ENCODE peak calls at places on chromosome 1, in six cellular contexts. One of them, this sample, is unnamed.

GRCh38 chr1:31755197-31755611 is 8.9 kb downstream of the ADGRB2 start:
- DNase-seq in cardiac fibroblast: no peak
- DNase-seq in NB4: no peak
- DNase-seq in DND-41: no peak
- DNase-seq in thoracic aorta: no peak
- DNase-seq in GM12878: no peak
- DNase-seq in this sample: no peak

GRCh38 chr1:42939216-42939615 is 19.5 kb downstream of the SLC2A1 start:
- DNase-seq in NB4: no peak
- DNase-seq in cardiac fibroblast: no peak
- DNase-seq in GM12878: no peak
- DNase-seq in DND-41: no peak
- DNase-seq in thoracic aorta: no peak
- DNase-seq in this sample: no peak

GRCh38 chr1:217193151-217193550 is 437.7 kb downstream of the GPATCH2 start:
- DNase-seq in thoracic aorta: no peak
- DNase-seq in GM12878: no peak
- DNase-seq in cardiac fibroblast: no peak
- DNase-seq in DND-41: no peak
- DNase-seq in NB4: no peak
- DNase-seq in this sample: no peak

GRCh38 chr1:154474802-154475201 is 27.2 kb upstream of the TDRD10 start:
- DNase-seq in GM12878: no peak
- DNase-seq in NB4: peak
- DNase-seq in thoracic aorta: no peak
- DNase-seq in DND-41: no peak
- DNase-seq in cardiac fibroblast: peak
- DNase-seq in this sample: no peak

GRCh38 chr1:156706647-156707008 is 1.2 kb upstream of the CRABP2 start:
- DNase-seq in GM12878: no peak
- DNase-seq in thoracic aorta: no peak
- DNase-seq in cardiac fibroblast: peak
- DNase-seq in NB4: no peak
- DNase-seq in DND-41: peak
- DNase-seq in this sample: no peak

GRCh38 chr1:210123924-210124589 is 108.5 kb upstream of the SERTAD4 start:
- DNase-seq in GM12878: no peak
- DNase-seq in NB4: no peak
- DNase-seq in DND-41: no peak
- DNase-seq in thoracic aorta: no peak
- DNase-seq in cardiac fibroblast: peak
- DNase-seq in this sample: no peak

GRCh38 chr1:236920270-236920894 is 83.9 kb downstream of the MT1HL1 start:
- DNase-seq in GM12878: no peak
- DNase-seq in thoracic aorta: no peak
- DNase-seq in cardiac fibroblast: no peak
- DNase-seq in NB4: no peak
- DNase-seq in DND-41: no peak
- DNase-seq in this sample: no peak

GRCh38 chr1:178122283-178122682 is 28.4 kb downstream of the RASAL2 start:
- DNase-seq in DND-41: no peak
- DNase-seq in GM12878: no peak
- DNase-seq in thoracic aorta: no peak
- DNase-seq in NB4: peak
- DNase-seq in cardiac fibroblast: no peak
- DNase-seq in this sample: no peak

GRCh38 chr1:84573481-84573966 is 716 bp downstream of the CTBS start:
- DNase-seq in cardiac fibroblast: peak
- DNase-seq in GM12878: no peak
- DNase-seq in DND-41: no peak
- DNase-seq in thoracic aorta: no peak
- DNase-seq in NB4: no peak
- DNase-seq in this sample: no peak

GRCh38 chr1:6955357-6956154 is 170.3 kb downstream of the CAMTA1 start:
- DNase-seq in cardiac fibroblast: no peak
- DNase-seq in DND-41: no peak
- DNase-seq in thoracic aorta: no peak
- DNase-seq in GM12878: no peak
- DNase-seq in NB4: no peak
- DNase-seq in this sample: peak

GRCh38 chr1:26022404-26022779 is 817 bp downstream of the EXTL1 start:
- DNase-seq in GM12878: no peak
- DNase-seq in DND-41: no peak
- DNase-seq in NB4: no peak
- DNase-seq in cardiac fibroblast: no peak
- DNase-seq in thoracic aorta: no peak
- DNase-seq in this sample: no peak

GRCh38 chr1:25519624-25520023 is 23.8 kb upstream of the LDLRAP1 start:
- DNase-seq in thoracic aorta: no peak
- DNase-seq in DND-41: no peak
- DNase-seq in cardiac fibroblast: no peak
- DNase-seq in NB4: peak
- DNase-seq in GM12878: no peak
- DNase-seq in this sample: no peak

GRCh38 chr1:169027607-169028320 is 78.7 kb upstream of the ATP1B1 start:
- DNase-seq in NB4: no peak
- DNase-seq in DND-41: no peak
- DNase-seq in cardiac fibroblast: no peak
- DNase-seq in GM12878: peak
- DNase-seq in thoracic aorta: no peak
- DNase-seq in this sample: no peak

GRCh38 chr1:53122194-53122846 is 20.1 kb downstream of the SLC1A7 start:
- DNase-seq in DND-41: no peak
- DNase-seq in cardiac fibroblast: peak
- DNase-seq in thoracic aorta: no peak
- DNase-seq in GM12878: no peak
- DNase-seq in NB4: no peak
- DNase-seq in this sample: no peak

GRCh38 chr1:44239337-44239960 is 26.2 kb downstream of the DMAP1 start:
- DNase-seq in GM12878: no peak
- DNase-seq in DND-41: no peak
- DNase-seq in NB4: no peak
- DNase-seq in cardiac fibroblast: peak
- DNase-seq in thoracic aorta: no peak
- DNase-seq in this sample: no peak

GRCh38 chr1:228139406-228139930 is 611 bp upstream of the GUK1 start:
- DNase-seq in thoracic aorta: no peak
- DNase-seq in NB4: no peak
- DNase-seq in cardiac fibroblast: no peak
- DNase-seq in GM12878: no peak
- DNase-seq in DND-41: no peak
- DNase-seq in this sample: no peak

GRCh38 chr1:16196874-16197273 is 15.6 kb downstream of the ARHGEF19 start:
- DNase-seq in GM12878: no peak
- DNase-seq in NB4: no peak
- DNase-seq in thoracic aorta: no peak
- DNase-seq in DND-41: no peak
- DNase-seq in cardiac fibroblast: no peak
- DNase-seq in this sample: no peak

GRCh38 chr1:203649551-203650011 is 22.9 kb downstream of the ATP2B4 start:
- DNase-seq in cardiac fibroblast: no peak
- DNase-seq in thoracic aorta: no peak
- DNase-seq in GM12878: no peak
- DNase-seq in DND-41: no peak
- DNase-seq in NB4: no peak
- DNase-seq in this sample: no peak

GRCh38 chr1:44636711-44637589 is 37.3 kb downstream of the TMEM53 start:
- DNase-seq in NB4: no peak
- DNase-seq in cardiac fibroblast: no peak
- DNase-seq in DND-41: no peak
- DNase-seq in thoracic aorta: no peak
- DNase-seq in GM12878: no peak
- DNase-seq in this sample: no peak

GRCh38 chr1:10968411-10968826 is 44.0 kb upstream of the TARDBP start:
- DNase-seq in NB4: no peak
- DNase-seq in GM12878: peak
- DNase-seq in cardiac fibroblast: no peak
- DNase-seq in DND-41: no peak
- DNase-seq in thoracic aorta: no peak
- DNase-seq in this sample: no peak

GRCh38 chr1:120178799-120179419 is 2.6 kb upstream of the SEC22B start:
- DNase-seq in DND-41: no peak
- DNase-seq in GM12878: no peak
- DNase-seq in cardiac fibroblast: peak
- DNase-seq in thoracic aorta: no peak
- DNase-seq in NB4: no peak
- DNase-seq in this sample: no peak

GRCh38 chr1:9166289-9167235 is 37.7 kb upstream of the GPR157 start:
- DNase-seq in DND-41: no peak
- DNase-seq in cardiac fibroblast: peak
- DNase-seq in GM12878: no peak
- DNase-seq in thoracic aorta: no peak
- DNase-seq in NB4: no peak
- DNase-seq in this sample: no peak

GRCh38 chr1:19813651-19813960 is 1.5 kb downstream of the RNF186 start:
- DNase-seq in NB4: no peak
- DNase-seq in GM12878: no peak
- DNase-seq in thoracic aorta: no peak
- DNase-seq in cardiac fibroblast: no peak
- DNase-seq in DND-41: no peak
- DNase-seq in this sample: no peak
- H3K4me3 ChIP-seq in NB4: no peak
- H3K4me3 ChIP-seq in GM12878: no peak
- H3K4me3 ChIP-seq in thoracic aorta: no peak
- H3K4me3 ChIP-seq in cardiac fibroblast: no peak
- H3K4me3 ChIP-seq in DND-41: no peak
- H3K4me3 ChIP-seq in this sample: no peak

DNA sequence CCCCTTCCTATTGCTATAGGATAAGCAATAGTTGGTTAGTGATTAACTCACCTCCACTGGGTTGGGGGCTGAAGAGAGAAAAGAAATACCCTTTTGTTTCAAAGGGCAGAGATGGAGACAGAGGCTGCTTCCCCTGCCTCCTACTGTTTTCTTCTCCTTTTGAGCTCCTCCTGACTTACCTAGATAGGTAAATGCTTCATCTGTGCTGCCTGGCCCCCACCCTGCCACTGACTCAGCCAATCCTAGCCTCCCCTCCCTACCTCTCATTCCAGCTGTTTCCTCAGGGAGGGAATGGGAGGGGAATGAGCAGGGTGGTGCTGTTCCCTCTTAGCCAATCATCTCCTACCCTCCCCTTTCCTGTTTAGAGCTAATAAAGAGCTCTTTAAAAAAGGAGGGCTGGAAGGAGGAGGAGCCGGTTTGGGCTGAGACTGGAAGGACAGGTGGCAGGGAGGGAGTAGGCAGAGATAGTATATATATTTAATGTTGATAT is at the start of gene C1orf116:
- DNase-seq in cardiac fibroblast: no peak
- DNase-seq in thoracic aorta: no peak
- DNase-seq in DND-41: no peak
- DNase-seq in GM12878: no peak
- DNase-seq in NB4: no peak
- DNase-seq in this sample: peak
- H3K4me3 ChIP-seq in cardiac fibroblast: no peak
- H3K4me3 ChIP-seq in thoracic aorta: no peak
- H3K4me3 ChIP-seq in DND-41: no peak
- H3K4me3 ChIP-seq in GM12878: no peak
- H3K4me3 ChIP-seq in NB4: no peak
- H3K4me3 ChIP-seq in this sample: peak

DNA sequence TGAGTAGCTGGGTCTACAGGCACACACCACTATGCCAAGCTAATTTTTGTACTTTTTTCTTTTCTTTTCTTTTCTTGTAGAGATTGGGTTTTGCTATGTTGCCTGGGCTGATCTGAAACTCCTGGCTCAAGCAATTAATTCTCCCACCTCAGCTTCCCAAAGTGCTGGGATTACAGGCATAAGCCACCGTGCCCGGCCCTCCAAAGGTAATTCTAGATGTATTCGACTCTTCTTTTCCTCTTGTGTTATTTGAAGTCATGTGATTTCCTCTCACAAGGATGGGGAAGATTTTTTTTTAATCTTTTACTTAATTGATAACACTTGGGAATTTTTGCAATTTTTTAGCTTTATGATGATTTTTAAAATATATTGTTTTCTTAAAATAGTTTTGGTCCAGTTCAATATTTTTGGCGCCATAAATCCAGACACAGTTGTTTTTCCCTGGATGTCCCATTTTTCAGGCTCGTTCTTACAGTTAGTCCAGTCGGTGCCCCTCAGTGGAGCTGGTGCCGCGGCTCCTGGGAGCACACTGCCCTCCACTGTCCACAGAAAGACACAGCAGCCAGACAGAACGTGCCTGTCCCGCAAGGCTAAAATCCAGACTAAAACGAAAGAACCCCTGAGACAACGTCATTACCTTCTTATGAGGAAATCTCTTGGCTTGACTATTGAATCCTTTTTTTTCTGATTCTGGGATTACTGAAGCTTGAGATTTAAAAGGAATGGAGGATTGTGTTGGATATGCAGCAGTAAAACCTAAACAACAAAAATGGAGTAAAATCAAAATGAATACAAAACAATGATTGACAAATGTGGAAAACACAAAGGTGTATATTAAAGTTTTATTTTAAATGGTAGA is 22.4 kb downstream of the STPG1 start:
- DNase-seq in NB4: peak
- DNase-seq in cardiac fibroblast: peak
- DNase-seq in thoracic aorta: peak
- DNase-seq in GM12878: no peak
- DNase-seq in DND-41: peak
- DNase-seq in this sample: peak
- H3K4me3 ChIP-seq in NB4: no peak
- H3K4me3 ChIP-seq in cardiac fibroblast: peak
- H3K4me3 ChIP-seq in thoracic aorta: peak
- H3K4me3 ChIP-seq in GM12878: peak
- H3K4me3 ChIP-seq in DND-41: no peak
- H3K4me3 ChIP-seq in this sample: no peak

DNA sequence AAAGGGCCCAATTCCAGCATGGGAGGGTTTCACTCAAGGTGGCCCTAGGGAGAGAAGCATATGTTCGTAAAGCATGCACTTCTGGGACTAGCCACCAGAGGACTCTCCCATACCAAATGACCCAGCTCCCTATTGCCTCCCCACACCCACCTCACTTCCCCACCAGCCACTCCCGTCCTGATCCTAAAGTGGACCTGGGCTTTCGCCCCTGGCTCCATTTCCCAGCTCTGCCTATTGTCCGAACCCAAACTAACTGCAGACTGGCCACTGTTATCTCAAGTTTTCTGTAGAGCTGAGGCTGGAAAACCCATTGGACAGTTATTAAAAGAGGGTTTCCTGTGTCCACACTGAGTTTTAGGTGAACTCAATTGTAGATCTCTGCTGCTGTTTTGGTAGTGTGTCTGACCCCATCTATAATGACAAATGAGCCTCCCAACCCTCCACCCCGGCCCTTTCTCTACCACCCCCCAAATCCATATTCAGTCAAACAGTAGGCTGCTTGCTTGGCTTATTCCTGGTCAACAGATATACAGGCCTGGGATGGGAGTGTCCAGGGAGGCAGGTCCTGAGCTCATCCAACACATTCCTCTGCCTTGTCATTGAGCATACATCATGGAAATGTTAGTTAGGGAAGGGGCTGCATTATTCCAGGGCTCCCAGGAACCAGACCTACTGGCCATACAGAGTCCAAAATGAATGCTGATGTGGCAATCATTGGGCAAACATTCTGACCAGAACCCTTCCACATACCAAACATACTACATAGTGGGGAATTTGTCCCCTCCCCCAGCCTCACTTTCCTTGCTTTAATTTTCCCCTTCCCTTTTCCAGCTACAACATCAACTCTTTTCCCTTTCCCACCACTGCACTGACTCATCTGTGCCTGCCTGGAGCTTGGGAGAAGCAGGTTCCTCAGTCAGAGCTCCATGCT is 59.2 kb downstream of the ABCA4 start:
- DNase-seq in NB4: peak
- DNase-seq in cardiac fibroblast: peak
- DNase-seq in DND-41: peak
- DNase-seq in GM12878: no peak
- DNase-seq in thoracic aorta: peak
- DNase-seq in this sample: peak
- H3K4me3 ChIP-seq in NB4: no peak
- H3K4me3 ChIP-seq in cardiac fibroblast: no peak
- H3K4me3 ChIP-seq in DND-41: no peak
- H3K4me3 ChIP-seq in GM12878: no peak
- H3K4me3 ChIP-seq in thoracic aorta: no peak
- H3K4me3 ChIP-seq in this sample: no peak